ENCODE peak calls at places on chromosomes 16 and 17, in seven cellular contexts. W is neural progenitor cell, H is A549, L is Peyer's patch, Y is lower lobe of right lung, T is H1, Z is IMR-90. E is an unnamed sample.

GRCh38 chr17:28828294-28829040 is 14.1 kb downstream of the FAM222B start:
- DNase-seq in T (no peak), H (no peak), Z (peak; percentile 35), Y (no peak), L (no peak), W (no peak), E (no peak)

GRCh38 chr17:74152591-74153455 is 50.7 kb upstream of the RPL38 start:
- DNase-seq in Y (no peak), H (no peak), W (no peak), T (no peak), L (no peak), Z (no peak), E (no peak)

GRCh38 chr17:76593338-76593737 is 7.7 kb upstream of the ST6GALNAC2 start:
- DNase-seq in L (no peak), T (no peak), Y (no peak), W (no peak), Z (peak; percentile 31), H (no peak), E (peak; percentile 83)

GRCh38 chr17:2814499-2815341 is 18.5 kb downstream of the RAP1GAP2 start:
- DNase-seq in L (no peak), Z (no peak), W (no peak), Y (peak; percentile 72), T (no peak), H (no peak), E (no peak)

GRCh38 chr17:41972571-41973411 is 6.2 kb downstream of the CNP start:
- DNase-seq in L (no peak), H (no peak), Z (no peak), Y (peak; percentile 57), W (no peak), T (no peak), E (no peak)

GRCh38 chr16:68362952-68363846 is 52.4 kb downstream of the PRMT7 start:
- DNase-seq in H (no peak), W (no peak), T (no peak), Z (no peak), L (no peak), Y (no peak), E (no peak)

GRCh38 chr17:75573994-75574393 is 13.6 kb upstream of the MYO15B start:
- DNase-seq in Y (no peak), W (no peak), H (no peak), T (no peak), Z (no peak), L (no peak), E (no peak)

GRCh38 chr17:3528604-3529511 is 28.8 kb downstream of the TRPV3 start:
- DNase-seq in Z (no peak), T (no peak), H (no peak), Y (no peak), W (peak; percentile 42), L (no peak), E (peak; percentile 33)

GRCh38 chr17:51289776-51290175 is 29.4 kb downstream of the UTP18 start:
- DNase-seq in L (no peak), H (no peak), Y (no peak), Z (peak; percentile 22), W (no peak), T (no peak), E (no peak)

GRCh38 chr16:55273959-55274358 is 50.0 kb upstream of the IRX6 start:
- DNase-seq in W (no peak), H (no peak), L (no peak), T (no peak), Y (no peak), Z (no peak), E (no peak)

GRCh38 chr16:85601730-85602401 is 11.3 kb upstream of the GSE1 start:
- DNase-seq in Y (no peak), H (no peak), L (no peak), Z (peak; percentile 24), W (no peak), T (no peak), E (no peak)

GRCh38 chr17:81189670-81190530 is 23.9 kb upstream of the AATK start:
- DNase-seq in Y (no peak), Z (no peak), T (no peak), L (no peak), H (peak; percentile 46), W (peak; percentile 49), E (no peak)
- TF ChIP-seq CTCF in Y (peak; percentile 13), Z (peak; percentile 14), T (peak; percentile 64), L (no peak), H (peak; percentile 25), W (peak; percentile 40), E (no peak)

DNA sequence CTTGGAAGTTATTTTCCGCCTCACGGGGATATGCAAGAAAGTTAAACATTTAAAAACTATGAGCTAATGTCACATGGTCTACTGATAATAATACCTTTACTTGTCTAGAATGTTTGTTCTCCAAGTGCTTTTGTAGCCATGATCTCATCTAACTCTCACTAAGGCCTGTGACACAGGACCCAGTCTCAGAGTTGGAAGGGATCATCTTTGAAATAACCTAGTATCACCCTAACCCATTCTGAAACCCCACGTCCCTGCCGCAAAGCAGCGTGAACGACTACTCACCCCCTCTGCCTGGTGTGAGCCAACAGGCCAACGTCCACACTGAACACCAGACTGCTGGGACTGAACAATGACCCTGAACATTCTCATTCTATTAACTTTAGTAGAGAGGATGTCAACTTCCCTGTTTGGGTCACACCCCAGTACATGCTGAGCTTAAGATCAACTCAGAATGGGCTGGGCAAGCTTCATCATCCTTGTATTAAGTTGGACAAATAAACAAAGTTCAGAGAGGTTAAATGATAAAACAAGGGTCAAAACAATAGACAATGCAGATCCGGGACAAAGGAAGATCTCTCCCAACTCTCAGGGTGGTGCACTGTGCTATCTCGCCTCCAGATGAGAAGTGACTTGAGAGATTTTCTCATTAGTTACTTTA is 54.8 kb upstream of the BCAR1 start:
- DNase-seq in H (peak; percentile 88), T (no peak), L (peak; percentile 82), W (no peak), Y (no peak), Z (peak; percentile 47), E (peak; percentile 17)
- H3K27ac ChIP-seq in H (peak overlapping the region; percentile 91), T (no peak overlapping the region), L (peak overlapping the region; percentile 95), W (no peak overlapping the region), Y (peak overlapping the region; percentile 76), Z (peak overlapping the region; percentile 92), E (peak overlapping the region; percentile 98)

DNA sequence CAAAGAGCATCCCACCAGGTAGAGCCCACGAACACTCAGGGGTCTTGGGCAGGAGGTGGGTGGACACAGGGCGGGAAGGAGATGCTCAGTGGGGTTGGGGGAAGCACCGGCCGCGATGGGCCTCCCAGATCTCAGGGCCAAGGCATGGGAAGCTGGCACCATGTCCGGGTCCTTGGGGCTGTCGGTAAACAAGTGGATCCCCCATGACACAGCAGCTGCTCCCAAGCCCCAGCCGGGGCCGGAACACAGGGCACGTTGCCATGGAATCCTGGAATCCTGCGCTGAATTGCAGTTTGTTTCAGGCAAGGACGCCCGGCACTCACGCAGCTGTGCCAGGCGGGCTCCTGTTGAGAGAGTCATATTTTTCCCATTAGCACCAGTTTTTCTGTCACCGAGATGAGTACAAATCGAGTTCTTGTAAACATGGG is 23.0 kb upstream of the CHMP6 start:
- DNase-seq in L (no peak), W (no peak), Y (no peak), Z (peak; percentile 49), H (no peak), T (no peak), E (no peak)
- TF ChIP-seq CTCF in L (no peak), W (no peak), Y (no peak), Z (no peak), H (no peak), T (no peak), E (no peak)

GRCh38 chr17:78129385-78130079 is 977 bp upstream of the TMC6 start:
- DNase-seq in Z (no peak), H (no peak), L (no peak), W (no peak), Y (no peak), T (no peak), E (no peak)

GRCh38 chr17:78130080-78130438 is 512 bp upstream of the TMC8 start:
- DNase-seq in W (no peak), L (no peak), H (no peak), Z (no peak), T (no peak), Y (no peak), E (no peak)

GRCh38 chr17:78132086-78132676 is 1.6 kb downstream of the TMC8 start:
- DNase-seq in T (no peak), W (no peak), Y (peak; percentile 82), Z (no peak), H (no peak), L (no peak), E (no peak)

GRCh38 chr17:78131172-78132085 is 858 bp downstream of the TMC8 start:
- DNase-seq in H (no peak), T (no peak), Y (no peak), W (peak; percentile 42), L (peak; percentile 51), Z (no peak), E (no peak)

DNA sequence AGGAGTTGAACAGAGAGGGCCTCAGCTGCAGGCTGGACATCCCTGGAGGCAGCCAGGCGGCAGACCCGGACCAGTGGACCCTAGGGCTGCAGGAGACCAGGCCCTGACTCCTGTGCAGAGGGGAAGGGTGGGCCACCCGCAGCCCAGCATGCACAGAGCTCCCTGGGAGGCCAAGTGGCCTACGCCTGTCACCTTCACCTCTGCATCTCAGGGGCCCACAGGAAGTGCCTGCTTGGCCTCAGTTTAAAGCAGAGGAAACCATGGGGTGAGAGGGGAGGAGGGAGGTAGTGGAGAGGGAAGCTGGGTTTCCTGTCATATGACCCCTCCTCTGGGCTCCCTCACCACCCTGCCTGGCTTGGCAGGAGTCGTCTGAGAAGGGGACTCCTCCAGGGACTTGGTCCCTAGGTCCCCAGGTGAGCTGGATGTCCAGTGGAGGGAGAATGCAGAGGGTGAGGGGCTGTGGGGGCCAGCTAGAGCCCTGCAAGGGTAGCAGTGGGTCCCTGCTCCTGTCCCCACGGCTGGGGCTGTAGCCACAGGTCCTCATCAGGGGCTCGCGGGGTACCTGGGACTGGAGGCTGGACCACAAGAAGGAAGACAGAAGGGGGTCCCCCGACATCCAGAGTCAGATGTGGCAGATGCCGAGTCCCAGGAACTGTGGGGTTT is at the start of gene TMC8:
- DNase-seq in Z (no peak), L (no peak), T (no peak), W (no peak), H (no peak), Y (no peak), E (no peak)
- H3K27ac ChIP-seq in Z (no peak within 1 kb of the TSS), L (peak within 1 kb of the TSS; percentile 93), T (no peak within 1 kb of the TSS), W (no peak within 1 kb of the TSS), H (peak within 1 kb of the TSS; percentile 93), Y (peak within 1 kb of the TSS; percentile 91), E (peak within 1 kb of the TSS; percentile 68)

E was measured in RWPE1.